ENCODE peak calls at places on chromosome 7, in four cellular contexts. Q, H, C and G are unnamed samples.

GRCh38 chr7:108054537-108054936 is 51.6 kb upstream of the LAMB1 start:
- DNase-seq in C (no peak), Q (no peak), H (no peak), G (no peak)

GRCh38 chr7:44678468-44679179 is 70.0 kb upstream of the ZMIZ2 start:
- DNase-seq in Q (no peak), C (no peak), H (no peak), G (no peak)

GRCh38 chr7:32681174-32681518 is 185.9 kb downstream of the AVL9 start:
- DNase-seq in Q (no peak), H (no peak), C (no peak), G (no peak)

GRCh38 chr7:98913612-98914011 is 35.3 kb downstream of the TRRAP start:
- DNase-seq in C (no peak), Q (no peak), H (no peak), G (no peak)

GRCh38 chr7:113763226-113763625 is 155.6 kb downstream of the PPP1R3A start:
- DNase-seq in Q (no peak), C (no peak), H (no peak), G (no peak)

GRCh38 chr7:75762350-75762917 is 9.6 kb downstream of the CCL26 start:
- DNase-seq in C (no peak), Q (peak; percentile 40), H (peak; percentile 82), G (peak; percentile 84)

GRCh38 chr7:24820730-24821044 is 63.4 kb upstream of the GSDME start:
- DNase-seq in C (no peak), Q (no peak), H (no peak), G (no peak)

GRCh38 chr7:108099650-108100049 is 30.5 kb downstream of the LAMB4 start:
- DNase-seq in H (no peak), C (no peak), Q (no peak), G (no peak)

GRCh38 chr7:37333075-37333474 is 115.6 kb downstream of the ELMO1 start:
- DNase-seq in Q (no peak), H (no peak), C (no peak), G (no peak)

GRCh38 chr7:14551326-14551725 is 351.2 kb downstream of the DGKB start:
- DNase-seq in H (no peak), C (no peak), Q (no peak), G (no peak)

GRCh38 chr7:135282621-135283295 is 49.1 kb downstream of the STRA8 start:
- DNase-seq in H (no peak), Q (no peak), C (no peak), G (no peak)

GRCh38 chr7:74294191-74294998 is 5.2 kb downstream of the CLIP2 start:
- DNase-seq in H (peak; percentile 6), Q (no peak), C (no peak), G (peak; percentile 79)

GRCh38 chr7:93119191-93119905 is 1.6 kb upstream of the SAMD9 start:
- DNase-seq in C (no peak), H (no peak), Q (no peak), G (no peak)

GRCh38 chr7:28315565-28316420 is 96.5 kb upstream of the CREB5 start:
- DNase-seq in C (no peak), H (no peak), Q (no peak), G (peak; percentile 80)

GRCh38 chr7:7428806-7429205 is 106.9 kb downstream of the COL28A1 start:
- DNase-seq in H (no peak), C (no peak), Q (no peak), G (no peak)

GRCh38 chr7:73715648-73716317 is 3.7 kb downstream of the STX1A start:
- DNase-seq in Q (peak; percentile 93), C (no peak), H (peak; percentile 95), G (no peak)

GRCh38 chr7:378041-378420 is 88.1 kb downstream of the FOXL3 start:
- DNase-seq in Q (no peak), C (no peak), H (no peak), G (no peak)

GRCh38 chr7:55533050-55533728 is 39.1 kb downstream of the VOPP1 start:
- DNase-seq in H (no peak), Q (no peak), C (no peak), G (no peak)

GRCh38 chr7:101402081-101402779 is 39.6 kb downstream of the COL26A1 start:
- DNase-seq in Q (no peak), H (no peak), C (peak; percentile 79), G (peak; percentile 78)

GRCh38 chr7:130444230-130444629 is 3.4 kb upstream of the CEP41 start:
- DNase-seq in C (no peak), H (no peak), Q (no peak), G (no peak)

GRCh38 chr7:134546903-134547737 is 1.8 kb upstream of the AKR1B15 start:
- DNase-seq in C (no peak), H (no peak), Q (peak; percentile 56), G (peak; percentile 60)

GRCh38 chr7:27185013-27185707 is at the start of gene HOXA11:
- DNase-seq in C (no peak), Q (no peak), H (no peak), G (no peak)

GRCh38 chr7:123747089-123747488 is 1.7 kb downstream of the WASL start:
- DNase-seq in H (no peak), C (no peak), Q (no peak), G (no peak)

GRCh38 chr7:66500087-66500486 is 128.6 kb upstream of the KCTD7 start:
- DNase-seq in C (no peak), H (peak; percentile 19), Q (peak; percentile 18), G (no peak)

GRCh38 chr7:22765609-22766008 is 38.6 kb downstream of the IL6 start:
- DNase-seq in H (no peak), C (no peak), Q (no peak), G (no peak)

GRCh38 chr7:80135306-80136104 is 874 bp downstream of the GNAI1 start:
- DNase-seq in Q (no peak), C (no peak), H (no peak), G (no peak)

DNA sequence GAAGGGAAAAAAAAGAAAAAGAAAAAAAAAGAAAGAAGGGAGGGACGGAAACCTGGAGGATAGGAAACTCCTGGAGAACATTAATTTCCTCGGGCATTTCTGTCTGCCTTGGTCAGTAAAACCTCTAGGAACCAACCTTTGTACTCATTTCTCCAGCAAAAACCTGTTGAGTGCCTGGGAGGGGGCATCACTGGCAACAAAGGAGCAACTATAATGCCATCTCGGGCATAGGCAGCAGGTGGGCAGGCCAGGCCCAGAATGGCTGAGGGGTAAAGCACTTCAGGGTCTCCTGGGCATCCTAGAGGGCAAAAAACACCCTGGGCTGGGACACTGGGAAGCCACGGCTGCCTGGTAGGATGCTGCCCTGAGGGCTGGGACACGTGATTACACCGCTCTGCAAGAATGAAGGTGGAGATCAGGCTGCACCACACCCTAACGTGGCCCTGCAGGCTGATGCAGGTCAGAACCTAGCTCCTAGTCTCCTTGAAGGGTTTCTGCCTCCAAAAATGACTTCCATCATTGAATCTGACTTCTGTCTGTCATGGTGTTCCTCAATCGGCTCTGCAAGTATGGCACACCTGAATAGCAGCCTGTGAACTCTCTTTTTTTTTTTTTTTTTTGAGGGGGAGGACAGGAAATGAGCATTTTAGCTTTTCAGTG is 4.5 kb upstream of the TRAPPC14 start:
- DNase-seq in Q (no peak), H (no peak), C (no peak), G (peak; percentile 23)
- TF ChIP-seq JUND in Q (no peak), H (no peak), C (no peak), G (no peak)

GRCh38 chr7:2075811-2076210 is 156.9 kb downstream of the MAD1L1 start:
- DNase-seq in H (no peak), Q (no peak), C (no peak), G (no peak)
- H4K20me1 ChIP-seq in H (no peaks in the 10 kb centered on the region), Q (no peaks in the 10 kb centered on the region), C (peaks cover 9% of the 10 kb centered on the region), G (no peaks in the 10 kb centered on the region)

GRCh38 chr7:46710927-46711326 is 789.9 kb upstream of the IGFBP3 start:
- DNase-seq in Q (no peak), C (no peak), H (no peak), G (no peak)

GRCh38 chr7:46707973-46708372 is 786.9 kb upstream of the IGFBP3 start:
- DNase-seq in H (no peak), Q (no peak), C (no peak), G (no peak)

GRCh38 chr7:46705416-46706255 is 784.6 kb upstream of the IGFBP3 start:
- DNase-seq in Q (no peak), C (no peak), H (no peak), G (no peak)
- TF ChIP-seq JUND in Q (no peak), C (no peak), H (no peak), G (no peak)

DNA sequence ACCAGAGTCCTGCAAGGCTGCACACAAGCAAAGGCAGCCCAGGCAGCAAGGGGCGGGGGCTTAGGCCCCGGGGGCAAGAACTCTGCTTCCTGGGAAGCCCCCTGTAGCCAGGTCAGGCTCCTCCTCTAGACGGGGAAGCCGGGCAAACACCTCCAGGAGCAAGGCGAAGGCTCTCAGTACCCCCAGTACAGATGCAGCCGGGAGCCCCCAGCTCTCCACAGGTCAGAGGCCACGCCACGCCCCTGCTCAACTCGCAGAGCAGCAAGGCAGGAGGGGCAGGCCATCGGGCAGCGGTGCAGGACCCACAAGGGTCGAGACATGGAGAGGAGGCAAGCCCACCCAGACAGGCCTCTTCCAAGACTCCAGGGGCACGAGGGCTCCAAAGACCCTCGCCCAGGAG is 108.8 kb downstream of the MAD1L1 start:
- DNase-seq in H (no peak), Q (no peak), C (no peak), G (no peak)
- H4K20me1 ChIP-seq in H (peaks cover 5% of the 10 kb centered on the region), Q (no peaks in the 10 kb centered on the region), C (no peaks in the 10 kb centered on the region), G (no peaks in the 10 kb centered on the region)

GRCh38 chr7:142319970-142320369 is 62.1 kb upstream of the PRSS58 start:
- DNase-seq in C (no peak), H (peak; percentile 26), Q (no peak), G (no peak)
- TF ChIP-seq JUND in C (no peak), H (no peak), Q (no peak), G (no peak)

DNA sequence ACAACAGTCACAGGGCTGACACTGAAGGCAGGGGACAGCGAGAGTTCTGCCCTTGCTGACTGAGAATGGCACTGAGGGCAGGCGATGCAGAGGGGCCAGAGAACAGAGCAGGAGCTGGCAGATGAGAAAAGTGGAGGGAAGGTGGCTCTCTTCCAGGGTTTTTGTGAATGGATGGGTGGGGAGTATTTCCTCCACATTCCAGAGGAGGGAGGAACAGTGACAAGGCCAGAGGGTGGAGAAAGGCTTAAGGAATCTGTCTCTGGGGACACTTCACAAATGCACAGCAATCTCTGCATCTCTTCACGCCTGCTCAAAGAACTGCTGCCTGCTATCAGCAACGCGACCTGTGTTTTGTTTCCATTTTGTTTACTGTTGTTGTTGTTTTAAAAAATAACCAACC is 129.5 kb downstream of the GLI3 start:
- DNase-seq in C (no peak), H (no peak), Q (no peak), G (no peak)
- H4K20me1 ChIP-seq in C (peaks cover 3% of the 10 kb centered on the region), H (no peaks in the 10 kb centered on the region), Q (no peaks in the 10 kb centered on the region), G (no peaks in the 10 kb centered on the region)